ENCODE peak calls at places on chromosomes 16 and 17, in nine cellular contexts. Q is tibial artery; L is CD4-positive, CD25-positive, alpha-beta regulatory T cell; V is spleen; C is BE2C; N is prostate gland; T is ovary; Y is stomach; H is fibroblast of lung. F is an unnamed sample.

GRCh38 chr17:57533684-57534305 is 211.3 kb downstream of the CCDC182 start:
- DNase-seq in H (no peak), Q (no peak), T (no peak), Y (no peak), V (no peak), C (no peak), N (no peak), L (no peak), F (no peak)

GRCh38 chr17:44940321-44940720 is 7.3 kb downstream of the KIF18B start:
- DNase-seq in N (no peak), T (no peak), L (no peak), C (no peak), Y (no peak), H (peak; percentile 71), V (no peak), Q (no peak), F (no peak)

GRCh38 chr17:50177476-50177875 is 11.7 kb downstream of the SGCA start:
- DNase-seq in N (no peak), V (no peak), H (no peak), Y (no peak), T (no peak), C (no peak), Q (no peak), L (no peak), F (no peak)

GRCh38 chr16:79261461-79261860 is 339.1 kb downstream of the MAF start:
- DNase-seq in N (no peak), V (peak; percentile 80), Q (no peak), L (peak; percentile 49), C (no peak), H (no peak), T (no peak), Y (peak; percentile 53), F (no peak)

GRCh38 chr16:67431805-67432476 is 1.0 kb downstream of the HSD11B2 start:
- DNase-seq in V (no peak), N (no peak), Q (no peak), H (no peak), Y (no peak), C (no peak), T (no peak), L (no peak), F (no peak)

GRCh38 chr17:83183150-83183820 is 103.9 kb downstream of the METRNL start:
- DNase-seq in T (no peak), V (no peak), L (no peak), Y (no peak), H (no peak), Q (peak; percentile 20), N (no peak), C (no peak), F (peak; percentile 14)

GRCh38 chr16:69276143-69277115 is 34.7 kb upstream of the VPS4A start:
- DNase-seq in L (no peak), N (no peak), T (peak; percentile 63), Q (peak; percentile 85), H (peak; percentile 98), V (no peak), Y (no peak), C (peak; percentile 29), F (no peak)

GRCh38 chr17:32894245-32894644 is 17.3 kb upstream of the MYO1D start:
- DNase-seq in C (no peak), Q (no peak), V (no peak), H (no peak), Y (no peak), N (no peak), L (no peak), T (no peak), F (no peak)

GRCh38 chr17:79947351-79948031 is 88.2 kb downstream of the TBC1D16 start:
- DNase-seq in C (peak; percentile 61), V (peak; percentile 66), Q (peak; percentile 55), L (no peak), N (no peak), T (no peak), Y (no peak), H (peak; percentile 95), F (peak; percentile 72)

GRCh38 chr16:583470-583814 is 6.4 kb upstream of the RAB40C start:
- DNase-seq in Q (no peak), C (no peak), L (no peak), N (no peak), V (no peak), T (no peak), Y (no peak), H (no peak), F (no peak)

GRCh38 chr16:72783716-72784320 is 264.1 kb downstream of the ZFHX3 start:
- DNase-seq in Q (no peak), N (no peak), H (peak; percentile 72), T (no peak), L (no peak), V (no peak), C (no peak), Y (no peak), F (no peak)

GRCh38 chr17:32264140-32264799 is 1.4 kb upstream of the RHBDL3 start:
- DNase-seq in C (no peak), Y (no peak), L (no peak), T (no peak), N (no peak), H (no peak), V (no peak), Q (no peak), F (no peak)

GRCh38 chr17:55304171-55304859 is 39.6 kb downstream of the HLF start:
- DNase-seq in Y (no peak), C (no peak), Q (no peak), L (no peak), N (no peak), T (no peak), V (no peak), H (no peak), F (no peak)

GRCh38 chr17:57471941-57472368 is 215.6 kb downstream of the MSI2 start:
- DNase-seq in C (no peak), N (no peak), L (no peak), V (peak; percentile 15), H (no peak), T (no peak), Y (no peak), Q (no peak), F (no peak)

GRCh38 chr17:42674755-42675347 is 1.9 kb downstream of the PLEKHH3 start:
- DNase-seq in V (no peak), N (peak; percentile 22), T (no peak), C (no peak), Y (peak; percentile 66), H (no peak), Q (no peak), L (no peak), F (no peak)

GRCh38 chr17:72492941-72493340 is 372.1 kb downstream of the SOX9 start:
- DNase-seq in Y (no peak), V (peak; percentile 27), L (no peak), N (no peak), C (no peak), H (no peak), Q (no peak), T (no peak), F (no peak)

GRCh38 chr17:72492494-72492893 is 371.7 kb downstream of the SOX9 start:
- DNase-seq in V (peak; percentile 3), L (no peak), Q (no peak), C (no peak), N (no peak), Y (no peak), H (no peak), T (no peak), F (no peak)

GRCh38 chr17:72496461-72496860 is 375.6 kb downstream of the SOX9 start:
- DNase-seq in L (no peak), Q (no peak), N (no peak), H (peak; percentile 94), T (no peak), Y (no peak), C (no peak), V (no peak), F (no peak)

GRCh38 chr17:72497915-72498314 is 377.1 kb downstream of the SOX9 start:
- DNase-seq in C (no peak), T (no peak), Q (no peak), H (no peak), N (no peak), V (no peak), L (no peak), Y (no peak), F (no peak)

GRCh38 chr17:72494576-72494975 is 373.8 kb downstream of the SOX9 start:
- DNase-seq in V (no peak), T (no peak), N (no peak), Y (no peak), H (no peak), Q (no peak), C (no peak), L (no peak), F (no peak)
- H3K4me1 ChIP-seq in V (no peaks in the 10 kb centered on the region), T (no peaks in the 10 kb centered on the region), N (no peaks in the 10 kb centered on the region), Y (peaks cover 13% of the 10 kb centered on the region), H (no peaks in the 10 kb centered on the region), Q (no peaks in the 10 kb centered on the region), C (no peaks in the 10 kb centered on the region), L (no peaks in the 10 kb centered on the region), F (no peaks in the 10 kb centered on the region)

GRCh38 chr16:50718761-50719400 is 23.0 kb upstream of the CYLD start:
- DNase-seq in Y (peak; percentile 56), C (no peak), N (peak; percentile 62), T (no peak), L (no peak), H (no peak), V (no peak), Q (no peak), F (no peak)
- H3K4me3 ChIP-seq in Y (no peak overlapping the region), C (no peak overlapping the region), N (no peak overlapping the region), T (no peak overlapping the region), L (no peak overlapping the region), H (no peak overlapping the region), V (no peak overlapping the region), Q (no peak overlapping the region), F (peak overlapping the region; percentile 6)

GRCh38 chr17:11454096-11454495 is 144.2 kb upstream of the DNAH9 start:
- DNase-seq in Y (no peak), N (no peak), V (no peak), L (no peak), T (no peak), Q (no peak), H (no peak), C (no peak), F (no peak)
- H3K9me3 ChIP-seq in Y (no peaks in the 10 kb centered on the region), N (no peaks in the 10 kb centered on the region), V (no peaks in the 10 kb centered on the region), L (no peaks in the 10 kb centered on the region), T (no peaks in the 10 kb centered on the region), Q (no peaks in the 10 kb centered on the region), H (no peaks in the 10 kb centered on the region), C (no peaks in the 10 kb centered on the region), F (no peaks in the 10 kb centered on the region)

GRCh38 chr17:29141484-29141835 is 38.7 kb downstream of the MYO18A start:
- DNase-seq in L (no peak), C (peak; percentile 40), Q (peak; percentile 63), V (no peak), Y (no peak), H (no peak), T (no peak), N (no peak), F (no peak)

GRCh38 chr17:29145289-29146058 is 34.7 kb downstream of the MYO18A start:
- DNase-seq in C (peak; percentile 69), L (peak; percentile 89), T (peak; percentile 51), H (peak; percentile 77), Y (peak; percentile 69), Q (no peak), V (peak; percentile 86), N (peak; percentile 54), F (peak; percentile 55)

GRCh38 chr17:29140631-29141483 is 39.3 kb downstream of the MYO18A start:
- DNase-seq in V (peak; percentile 89), Y (no peak), T (peak; percentile 52), H (no peak), C (peak; percentile 66), L (peak; percentile 83), N (no peak), Q (peak; percentile 60), F (no peak)

GRCh38 chr17:29146369-29146972 is 33.7 kb downstream of the MYO18A start:
- DNase-seq in Q (no peak), Y (no peak), H (no peak), N (no peak), T (no peak), L (no peak), C (no peak), V (no peak), F (no peak)

GRCh38 chr17:29143894-29144293 is 36.3 kb downstream of the MYO18A start:
- DNase-seq in T (no peak), Q (no peak), N (no peak), Y (no peak), H (no peak), V (no peak), C (peak; percentile 75), L (peak; percentile 55), F (no peak)
- H3K4me1 ChIP-seq in T (peaks cover 10% of the 10 kb centered on the region), Q (peaks cover 43% of the 10 kb centered on the region), N (peaks cover 7% of the 10 kb centered on the region), Y (peaks cover 76% of the 10 kb centered on the region), H (peaks cover 23% of the 10 kb centered on the region), V (peaks cover 78% of the 10 kb centered on the region), C (peaks cover 22% of the 10 kb centered on the region), L (peaks cover 58% of the 10 kb centered on the region), F (peaks cover 3% of the 10 kb centered on the region)